ENCODE peak calls at places on chromosome 18, in ten cellular contexts. One of them, this sample, is unnamed. For H3K4me1, the result is how much of the 10 kb centered on the place peaks cover.

GRCh38 chr18:30376515-30376914 is 666.0 kb downstream of the DSC3 start:
- DNase-seq in adrenal gland: no peak
- DNase-seq in aorta: no peak
- DNase-seq in heart right ventricle: no peak
- DNase-seq in IMR-90: no peak
- DNase-seq in neuronal stem cell: no peak
- DNase-seq in thoracic aorta: no peak
- DNase-seq in foreskin keratinocyte: no peak
- DNase-seq in ovary: no peak
- DNase-seq in CD4-positive, alpha-beta memory T cell: no peak
- DNase-seq in this sample: no peak

GRCh38 chr18:21777814-21778213 is 37.2 kb downstream of the MIB1 start:
- DNase-seq in ovary: no peak
- DNase-seq in aorta: no peak
- DNase-seq in thoracic aorta: no peak
- DNase-seq in neuronal stem cell: no peak
- DNase-seq in heart right ventricle: no peak
- DNase-seq in adrenal gland: no peak
- DNase-seq in IMR-90: no peak
- DNase-seq in foreskin keratinocyte: no peak
- DNase-seq in CD4-positive, alpha-beta memory T cell: no peak
- DNase-seq in this sample: no peak

GRCh38 chr18:70621710-70622109 is 332.9 kb downstream of the SOCS6 start:
- DNase-seq in aorta: no peak
- DNase-seq in ovary: no peak
- DNase-seq in IMR-90: no peak
- DNase-seq in CD4-positive, alpha-beta memory T cell: peak
- DNase-seq in adrenal gland: no peak
- DNase-seq in foreskin keratinocyte: no peak
- DNase-seq in heart right ventricle: no peak
- DNase-seq in neuronal stem cell: no peak
- DNase-seq in thoracic aorta: no peak
- DNase-seq in this sample: no peak

GRCh38 chr18:21321711-21322110 is 79.7 kb downstream of the GREB1L start:
- DNase-seq in thoracic aorta: no peak
- DNase-seq in adrenal gland: no peak
- DNase-seq in neuronal stem cell: no peak
- DNase-seq in ovary: no peak
- DNase-seq in heart right ventricle: no peak
- DNase-seq in CD4-positive, alpha-beta memory T cell: no peak
- DNase-seq in foreskin keratinocyte: no peak
- DNase-seq in aorta: no peak
- DNase-seq in IMR-90: no peak
- DNase-seq in this sample: no peak

GRCh38 chr18:35289293-35290069 is 548 bp downstream of the ZSCAN30 start:
- DNase-seq in CD4-positive, alpha-beta memory T cell: no peak
- DNase-seq in adrenal gland: peak
- DNase-seq in foreskin keratinocyte: no peak
- DNase-seq in neuronal stem cell: no peak
- DNase-seq in ovary: peak
- DNase-seq in heart right ventricle: peak
- DNase-seq in thoracic aorta: no peak
- DNase-seq in IMR-90: peak
- DNase-seq in aorta: no peak
- DNase-seq in this sample: peak

GRCh38 chr18:34789768-34790344 is 79.8 kb downstream of the DTNA start:
- DNase-seq in neuronal stem cell: no peak
- DNase-seq in heart right ventricle: no peak
- DNase-seq in thoracic aorta: no peak
- DNase-seq in IMR-90: peak
- DNase-seq in CD4-positive, alpha-beta memory T cell: no peak
- DNase-seq in ovary: no peak
- DNase-seq in aorta: no peak
- DNase-seq in adrenal gland: no peak
- DNase-seq in foreskin keratinocyte: no peak
- DNase-seq in this sample: no peak

GRCh38 chr18:9617006-9617542 is 2.7 kb upstream of the PPP4R1 start:
- DNase-seq in thoracic aorta: no peak
- DNase-seq in foreskin keratinocyte: no peak
- DNase-seq in neuronal stem cell: no peak
- DNase-seq in heart right ventricle: no peak
- DNase-seq in IMR-90: no peak
- DNase-seq in ovary: no peak
- DNase-seq in CD4-positive, alpha-beta memory T cell: no peak
- DNase-seq in adrenal gland: no peak
- DNase-seq in aorta: no peak
- DNase-seq in this sample: no peak

GRCh38 chr18:72233106-72233505 is 311.0 kb downstream of the CBLN2 start:
- DNase-seq in CD4-positive, alpha-beta memory T cell: no peak
- DNase-seq in aorta: no peak
- DNase-seq in IMR-90: no peak
- DNase-seq in foreskin keratinocyte: no peak
- DNase-seq in ovary: no peak
- DNase-seq in heart right ventricle: no peak
- DNase-seq in adrenal gland: no peak
- DNase-seq in neuronal stem cell: peak
- DNase-seq in thoracic aorta: no peak
- DNase-seq in this sample: no peak

GRCh38 chr18:79510731-79511141 is 115.0 kb downstream of the NFATC1 start:
- DNase-seq in CD4-positive, alpha-beta memory T cell: no peak
- DNase-seq in foreskin keratinocyte: no peak
- DNase-seq in heart right ventricle: no peak
- DNase-seq in IMR-90: no peak
- DNase-seq in neuronal stem cell: no peak
- DNase-seq in aorta: peak
- DNase-seq in adrenal gland: no peak
- DNase-seq in ovary: peak
- DNase-seq in thoracic aorta: no peak
- DNase-seq in this sample: no peak

GRCh38 chr18:6553234-6553900 is 138.7 kb upstream of the L3MBTL4 start:
- DNase-seq in IMR-90: peak
- DNase-seq in adrenal gland: no peak
- DNase-seq in thoracic aorta: no peak
- DNase-seq in CD4-positive, alpha-beta memory T cell: no peak
- DNase-seq in heart right ventricle: no peak
- DNase-seq in neuronal stem cell: no peak
- DNase-seq in foreskin keratinocyte: no peak
- DNase-seq in aorta: no peak
- DNase-seq in ovary: no peak
- DNase-seq in this sample: no peak

GRCh38 chr18:8314123-8314522 is 295.1 kb upstream of the RAB12 start:
- DNase-seq in CD4-positive, alpha-beta memory T cell: no peak
- DNase-seq in IMR-90: peak
- DNase-seq in aorta: no peak
- DNase-seq in foreskin keratinocyte: no peak
- DNase-seq in heart right ventricle: no peak
- DNase-seq in neuronal stem cell: no peak
- DNase-seq in ovary: no peak
- DNase-seq in adrenal gland: no peak
- DNase-seq in thoracic aorta: no peak
- DNase-seq in this sample: no peak

GRCh38 chr18:75200644-75201272 is 8.2 kb downstream of the PTGR3 start:
- DNase-seq in adrenal gland: no peak
- DNase-seq in thoracic aorta: no peak
- DNase-seq in aorta: no peak
- DNase-seq in foreskin keratinocyte: no peak
- DNase-seq in heart right ventricle: no peak
- DNase-seq in IMR-90: no peak
- DNase-seq in CD4-positive, alpha-beta memory T cell: no peak
- DNase-seq in neuronal stem cell: no peak
- DNase-seq in ovary: no peak
- DNase-seq in this sample: no peak

GRCh38 chr18:22337311-22337710 is 80.4 kb downstream of the CTAGE1 start:
- DNase-seq in ovary: no peak
- DNase-seq in CD4-positive, alpha-beta memory T cell: no peak
- DNase-seq in thoracic aorta: no peak
- DNase-seq in adrenal gland: no peak
- DNase-seq in IMR-90: no peak
- DNase-seq in heart right ventricle: no peak
- DNase-seq in foreskin keratinocyte: no peak
- DNase-seq in neuronal stem cell: no peak
- DNase-seq in aorta: no peak
- DNase-seq in this sample: no peak

GRCh38 chr18:45861926-45862325 is 36.5 kb downstream of the SIGLEC15 start:
- DNase-seq in thoracic aorta: no peak
- DNase-seq in adrenal gland: no peak
- DNase-seq in CD4-positive, alpha-beta memory T cell: no peak
- DNase-seq in heart right ventricle: no peak
- DNase-seq in foreskin keratinocyte: no peak
- DNase-seq in neuronal stem cell: no peak
- DNase-seq in ovary: no peak
- DNase-seq in aorta: no peak
- DNase-seq in IMR-90: no peak
- DNase-seq in this sample: no peak
- H3K27ac ChIP-seq in thoracic aorta: no peak
- H3K27ac ChIP-seq in adrenal gland: no peak
- H3K27ac ChIP-seq in CD4-positive, alpha-beta memory T cell: no peak
- H3K27ac ChIP-seq in heart right ventricle: no peak
- H3K27ac ChIP-seq in foreskin keratinocyte: no peak
- H3K27ac ChIP-seq in neuronal stem cell: no peak
- H3K27ac ChIP-seq in ovary: no peak
- H3K27ac ChIP-seq in aorta: no peak
- H3K27ac ChIP-seq in IMR-90: no peak
- H3K27ac ChIP-seq in this sample: no peak

DNA sequence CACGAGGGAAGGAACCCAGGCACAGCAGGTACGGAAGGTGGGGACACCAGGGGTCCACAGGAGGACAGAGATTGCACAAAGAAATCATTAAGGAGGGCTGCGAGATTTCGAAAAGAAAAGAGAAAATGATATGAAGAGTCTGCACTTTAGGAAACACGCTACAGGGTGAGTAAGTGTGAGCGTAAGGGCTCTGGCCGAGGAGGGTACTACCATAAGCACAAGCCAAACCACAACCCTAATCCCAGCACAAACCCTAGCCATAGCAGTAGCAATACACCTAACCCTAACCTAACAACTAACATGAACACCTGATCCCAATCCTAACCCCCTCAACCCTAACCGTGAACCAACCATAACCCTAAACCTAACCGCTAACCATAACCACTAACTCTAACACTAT is 104.0 kb downstream of the ZNF516 start:
- DNase-seq in foreskin keratinocyte: no peak
- DNase-seq in IMR-90: no peak
- DNase-seq in heart right ventricle: no peak
- DNase-seq in thoracic aorta: no peak
- DNase-seq in neuronal stem cell: no peak
- DNase-seq in aorta: no peak
- DNase-seq in adrenal gland: no peak
- DNase-seq in CD4-positive, alpha-beta memory T cell: no peak
- DNase-seq in ovary: no peak
- DNase-seq in this sample: no peak
- H3K4me1 ChIP-seq in foreskin keratinocyte: under half
- H3K4me1 ChIP-seq in IMR-90: under half
- H3K4me1 ChIP-seq in heart right ventricle: under half
- H3K4me1 ChIP-seq in thoracic aorta: under half
- H3K4me1 ChIP-seq in neuronal stem cell: under half
- H3K4me1 ChIP-seq in aorta: under half
- H3K4me1 ChIP-seq in adrenal gland: under half
- H3K4me1 ChIP-seq in CD4-positive, alpha-beta memory T cell: under half
- H3K4me1 ChIP-seq in ovary: under half
- H3K4me1 ChIP-seq in this sample: under half

GRCh38 chr18:55790296-55790695 is 202.3 kb upstream of the TCF4 start:
- DNase-seq in CD4-positive, alpha-beta memory T cell: no peak
- DNase-seq in foreskin keratinocyte: peak
- DNase-seq in heart right ventricle: no peak
- DNase-seq in adrenal gland: no peak
- DNase-seq in neuronal stem cell: no peak
- DNase-seq in thoracic aorta: no peak
- DNase-seq in aorta: no peak
- DNase-seq in IMR-90: peak
- DNase-seq in ovary: no peak
- DNase-seq in this sample: no peak

GRCh38 chr18:55794288-55795052 is 206.5 kb upstream of the TCF4 start:
- DNase-seq in IMR-90: peak
- DNase-seq in heart right ventricle: no peak
- DNase-seq in neuronal stem cell: no peak
- DNase-seq in CD4-positive, alpha-beta memory T cell: no peak
- DNase-seq in aorta: no peak
- DNase-seq in adrenal gland: no peak
- DNase-seq in thoracic aorta: no peak
- DNase-seq in foreskin keratinocyte: no peak
- DNase-seq in ovary: no peak
- DNase-seq in this sample: no peak

GRCh38 chr18:55795101-55795669 is 207.2 kb upstream of the TCF4 start:
- DNase-seq in adrenal gland: no peak
- DNase-seq in IMR-90: peak
- DNase-seq in foreskin keratinocyte: no peak
- DNase-seq in thoracic aorta: no peak
- DNase-seq in aorta: peak
- DNase-seq in heart right ventricle: no peak
- DNase-seq in neuronal stem cell: no peak
- DNase-seq in ovary: no peak
- DNase-seq in CD4-positive, alpha-beta memory T cell: no peak
- DNase-seq in this sample: no peak
- H3K27ac ChIP-seq in adrenal gland: no peak
- H3K27ac ChIP-seq in IMR-90: peak
- H3K27ac ChIP-seq in foreskin keratinocyte: no peak
- H3K27ac ChIP-seq in thoracic aorta: no peak
- H3K27ac ChIP-seq in aorta: no peak
- H3K27ac ChIP-seq in heart right ventricle: peak
- H3K27ac ChIP-seq in neuronal stem cell: no peak
- H3K27ac ChIP-seq in ovary: peak
- H3K27ac ChIP-seq in CD4-positive, alpha-beta memory T cell: no peak
- H3K27ac ChIP-seq in this sample: no peak

GRCh38 chr18:48674758-48675157 is 135.9 kb downstream of the CTIF start:
- DNase-seq in foreskin keratinocyte: no peak
- DNase-seq in aorta: no peak
- DNase-seq in heart right ventricle: no peak
- DNase-seq in CD4-positive, alpha-beta memory T cell: no peak
- DNase-seq in neuronal stem cell: no peak
- DNase-seq in thoracic aorta: peak
- DNase-seq in adrenal gland: peak
- DNase-seq in ovary: no peak
- DNase-seq in IMR-90: no peak
- DNase-seq in this sample: no peak

GRCh38 chr18:48672671-48673340 is 134.0 kb downstream of the CTIF start:
- DNase-seq in aorta: no peak
- DNase-seq in adrenal gland: no peak
- DNase-seq in CD4-positive, alpha-beta memory T cell: no peak
- DNase-seq in foreskin keratinocyte: no peak
- DNase-seq in thoracic aorta: no peak
- DNase-seq in neuronal stem cell: no peak
- DNase-seq in ovary: peak
- DNase-seq in heart right ventricle: no peak
- DNase-seq in IMR-90: no peak
- DNase-seq in this sample: no peak

GRCh38 chr18:48675330-48675761 is 136.5 kb downstream of the CTIF start:
- DNase-seq in foreskin keratinocyte: peak
- DNase-seq in thoracic aorta: peak
- DNase-seq in aorta: peak
- DNase-seq in ovary: peak
- DNase-seq in neuronal stem cell: peak
- DNase-seq in IMR-90: peak
- DNase-seq in CD4-positive, alpha-beta memory T cell: peak
- DNase-seq in heart right ventricle: peak
- DNase-seq in adrenal gland: peak
- DNase-seq in this sample: peak

GRCh38 chr18:48673456-48674197 is 134.8 kb downstream of the CTIF start:
- DNase-seq in ovary: peak
- DNase-seq in foreskin keratinocyte: no peak
- DNase-seq in aorta: no peak
- DNase-seq in IMR-90: peak
- DNase-seq in heart right ventricle: no peak
- DNase-seq in adrenal gland: peak
- DNase-seq in neuronal stem cell: no peak
- DNase-seq in thoracic aorta: peak
- DNase-seq in CD4-positive, alpha-beta memory T cell: no peak
- DNase-seq in this sample: no peak

GRCh38 chr18:48674198-48674721 is 135.4 kb downstream of the CTIF start:
- DNase-seq in ovary: peak
- DNase-seq in CD4-positive, alpha-beta memory T cell: no peak
- DNase-seq in neuronal stem cell: no peak
- DNase-seq in adrenal gland: peak
- DNase-seq in foreskin keratinocyte: no peak
- DNase-seq in heart right ventricle: peak
- DNase-seq in thoracic aorta: peak
- DNase-seq in aorta: no peak
- DNase-seq in IMR-90: peak
- DNase-seq in this sample: peak
- H3K4me1 ChIP-seq in ovary: under half
- H3K4me1 ChIP-seq in CD4-positive, alpha-beta memory T cell: under half
- H3K4me1 ChIP-seq in neuronal stem cell: under half
- H3K4me1 ChIP-seq in adrenal gland: under half
- H3K4me1 ChIP-seq in foreskin keratinocyte: under half
- H3K4me1 ChIP-seq in heart right ventricle: half or more
- H3K4me1 ChIP-seq in thoracic aorta: under half
- H3K4me1 ChIP-seq in aorta: under half
- H3K4me1 ChIP-seq in IMR-90: under half
- H3K4me1 ChIP-seq in this sample: under half

This sample was measured in colonic mucosa.